ENCODE peak calls at places on chromosomes 1 and 21, in five cellular contexts. One of them, this sample, is unnamed.

GRCh38 chr1:211259596-211260126 is 495 bp downstream of the RCOR3 start:
- DNase-seq in ascending aorta: peak
- DNase-seq in effector memory CD4-positive, alpha-beta T cell: peak
- DNase-seq in CD4-positive, alpha-beta T cell: peak
- DNase-seq in neural progenitor cell: no peak
- DNase-seq in this sample: peak

GRCh38 chr1:54581621-54582035 is 33.6 kb downstream of the ACOT11 start:
- DNase-seq in ascending aorta: peak
- DNase-seq in effector memory CD4-positive, alpha-beta T cell: no peak
- DNase-seq in CD4-positive, alpha-beta T cell: no peak
- DNase-seq in neural progenitor cell: no peak
- DNase-seq in this sample: peak

GRCh38 chr21:41361786-41362604 is at the start of gene MX2:
- DNase-seq in ascending aorta: peak
- DNase-seq in effector memory CD4-positive, alpha-beta T cell: peak
- DNase-seq in CD4-positive, alpha-beta T cell: peak
- DNase-seq in neural progenitor cell: no peak
- DNase-seq in this sample: peak

GRCh38 chr1:181133969-181134418 is 45.5 kb downstream of the IER5 start:
- DNase-seq in ascending aorta: no peak
- DNase-seq in effector memory CD4-positive, alpha-beta T cell: no peak
- DNase-seq in CD4-positive, alpha-beta T cell: no peak
- DNase-seq in neural progenitor cell: no peak
- DNase-seq in this sample: no peak

GRCh38 chr1:183019126-183019740 is 4.0 kb upstream of the LAMC1 start:
- DNase-seq in ascending aorta: no peak
- DNase-seq in effector memory CD4-positive, alpha-beta T cell: no peak
- DNase-seq in CD4-positive, alpha-beta T cell: no peak
- DNase-seq in neural progenitor cell: no peak
- DNase-seq in this sample: no peak

GRCh38 chr1:109910963-109911798 is 532 bp downstream of the CSF1 start:
- DNase-seq in ascending aorta: no peak
- DNase-seq in effector memory CD4-positive, alpha-beta T cell: no peak
- DNase-seq in CD4-positive, alpha-beta T cell: peak
- DNase-seq in neural progenitor cell: peak
- DNase-seq in this sample: no peak

GRCh38 chr1:24955161-24955560 is 25.1 kb upstream of the RUNX3 start:
- DNase-seq in ascending aorta: no peak
- DNase-seq in effector memory CD4-positive, alpha-beta T cell: peak
- DNase-seq in CD4-positive, alpha-beta T cell: peak
- DNase-seq in neural progenitor cell: no peak
- DNase-seq in this sample: no peak

GRCh38 chr1:156104065-156104810 is 10.3 kb upstream of the LMNA start:
- DNase-seq in ascending aorta: peak
- DNase-seq in effector memory CD4-positive, alpha-beta T cell: peak
- DNase-seq in CD4-positive, alpha-beta T cell: peak
- DNase-seq in neural progenitor cell: no peak
- DNase-seq in this sample: peak

GRCh38 chr1:61950418-61950817 is 208.1 kb downstream of the PATJ start:
- DNase-seq in ascending aorta: no peak
- DNase-seq in effector memory CD4-positive, alpha-beta T cell: no peak
- DNase-seq in CD4-positive, alpha-beta T cell: no peak
- DNase-seq in neural progenitor cell: peak
- DNase-seq in this sample: no peak

GRCh38 chr21:34885636-34886553 is 163.2 kb downstream of the RUNX1 start:
- DNase-seq in ascending aorta: no peak
- DNase-seq in effector memory CD4-positive, alpha-beta T cell: no peak
- DNase-seq in CD4-positive, alpha-beta T cell: no peak
- DNase-seq in neural progenitor cell: peak
- DNase-seq in this sample: no peak

GRCh38 chr1:227343201-227343600 is 24.9 kb upstream of the CDC42BPA start:
- DNase-seq in ascending aorta: no peak
- DNase-seq in effector memory CD4-positive, alpha-beta T cell: no peak
- DNase-seq in CD4-positive, alpha-beta T cell: no peak
- DNase-seq in neural progenitor cell: no peak
- DNase-seq in this sample: no peak

GRCh38 chr1:3154081-3154795 is 85.2 kb downstream of the PRDM16 start:
- DNase-seq in ascending aorta: no peak
- DNase-seq in effector memory CD4-positive, alpha-beta T cell: no peak
- DNase-seq in CD4-positive, alpha-beta T cell: no peak
- DNase-seq in neural progenitor cell: no peak
- DNase-seq in this sample: no peak
- H3K27ac ChIP-seq in ascending aorta: peak
- H3K27ac ChIP-seq in effector memory CD4-positive, alpha-beta T cell: no peak
- H3K27ac ChIP-seq in CD4-positive, alpha-beta T cell: no peak
- H3K27ac ChIP-seq in neural progenitor cell: no peak
- H3K27ac ChIP-seq in this sample: no peak

DNA sequence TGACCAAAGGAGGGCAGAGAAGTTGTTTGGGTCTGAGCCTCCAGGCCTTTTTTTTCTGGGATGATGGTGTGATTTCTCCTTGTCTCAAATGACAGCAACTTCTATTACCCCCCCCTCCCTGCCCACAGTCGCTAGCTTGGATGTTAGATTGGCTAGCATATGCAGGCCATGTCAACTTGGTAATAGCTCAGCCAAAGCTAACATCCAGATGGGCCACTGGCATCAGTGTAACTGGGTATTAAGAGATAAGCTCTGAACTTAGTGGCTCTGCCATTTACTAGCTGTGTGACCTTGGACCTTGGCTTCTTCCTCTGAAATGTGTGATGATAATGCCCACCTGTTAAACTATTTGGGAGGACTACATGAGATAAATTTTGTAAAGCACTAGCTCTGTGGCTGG is 86.9 kb upstream of the TSPAN2 start:
- DNase-seq in ascending aorta: no peak
- DNase-seq in effector memory CD4-positive, alpha-beta T cell: no peak
- DNase-seq in CD4-positive, alpha-beta T cell: no peak
- DNase-seq in neural progenitor cell: no peak
- DNase-seq in this sample: no peak
- H3K27ac ChIP-seq in ascending aorta: no peak
- H3K27ac ChIP-seq in effector memory CD4-positive, alpha-beta T cell: no peak
- H3K27ac ChIP-seq in CD4-positive, alpha-beta T cell: no peak
- H3K27ac ChIP-seq in neural progenitor cell: no peak
- H3K27ac ChIP-seq in this sample: no peak

GRCh38 chr1:35850051-35850450 is 33.0 kb upstream of the AGO1 start:
- DNase-seq in ascending aorta: no peak
- DNase-seq in effector memory CD4-positive, alpha-beta T cell: no peak
- DNase-seq in CD4-positive, alpha-beta T cell: no peak
- DNase-seq in neural progenitor cell: no peak
- DNase-seq in this sample: no peak
- H3K27ac ChIP-seq in ascending aorta: peak
- H3K27ac ChIP-seq in effector memory CD4-positive, alpha-beta T cell: no peak
- H3K27ac ChIP-seq in CD4-positive, alpha-beta T cell: no peak
- H3K27ac ChIP-seq in neural progenitor cell: no peak
- H3K27ac ChIP-seq in this sample: no peak

GRCh38 chr21:44377922-44378645 is 24.7 kb downstream of the TRPM2 start:
- DNase-seq in ascending aorta: peak
- DNase-seq in effector memory CD4-positive, alpha-beta T cell: no peak
- DNase-seq in CD4-positive, alpha-beta T cell: no peak
- DNase-seq in neural progenitor cell: no peak
- DNase-seq in this sample: no peak
- H3K27ac ChIP-seq in ascending aorta: no peak
- H3K27ac ChIP-seq in effector memory CD4-positive, alpha-beta T cell: no peak
- H3K27ac ChIP-seq in CD4-positive, alpha-beta T cell: no peak
- H3K27ac ChIP-seq in neural progenitor cell: no peak
- H3K27ac ChIP-seq in this sample: no peak

GRCh38 chr1:15736035-15736665 is at the start of gene SLC25A34:
- DNase-seq in ascending aorta: no peak
- DNase-seq in effector memory CD4-positive, alpha-beta T cell: no peak
- DNase-seq in CD4-positive, alpha-beta T cell: no peak
- DNase-seq in neural progenitor cell: no peak
- DNase-seq in this sample: peak
- H3K27ac ChIP-seq in ascending aorta: peak
- H3K27ac ChIP-seq in effector memory CD4-positive, alpha-beta T cell: no peak
- H3K27ac ChIP-seq in CD4-positive, alpha-beta T cell: no peak
- H3K27ac ChIP-seq in neural progenitor cell: no peak
- H3K27ac ChIP-seq in this sample: no peak

GRCh38 chr1:246647513-246647912 is 76.7 kb upstream of the SCCPDH start:
- DNase-seq in ascending aorta: no peak
- DNase-seq in effector memory CD4-positive, alpha-beta T cell: no peak
- DNase-seq in CD4-positive, alpha-beta T cell: no peak
- DNase-seq in neural progenitor cell: no peak
- DNase-seq in this sample: no peak
- H3K27ac ChIP-seq in ascending aorta: no peak
- H3K27ac ChIP-seq in effector memory CD4-positive, alpha-beta T cell: no peak
- H3K27ac ChIP-seq in CD4-positive, alpha-beta T cell: no peak
- H3K27ac ChIP-seq in neural progenitor cell: no peak
- H3K27ac ChIP-seq in this sample: no peak

DNA sequence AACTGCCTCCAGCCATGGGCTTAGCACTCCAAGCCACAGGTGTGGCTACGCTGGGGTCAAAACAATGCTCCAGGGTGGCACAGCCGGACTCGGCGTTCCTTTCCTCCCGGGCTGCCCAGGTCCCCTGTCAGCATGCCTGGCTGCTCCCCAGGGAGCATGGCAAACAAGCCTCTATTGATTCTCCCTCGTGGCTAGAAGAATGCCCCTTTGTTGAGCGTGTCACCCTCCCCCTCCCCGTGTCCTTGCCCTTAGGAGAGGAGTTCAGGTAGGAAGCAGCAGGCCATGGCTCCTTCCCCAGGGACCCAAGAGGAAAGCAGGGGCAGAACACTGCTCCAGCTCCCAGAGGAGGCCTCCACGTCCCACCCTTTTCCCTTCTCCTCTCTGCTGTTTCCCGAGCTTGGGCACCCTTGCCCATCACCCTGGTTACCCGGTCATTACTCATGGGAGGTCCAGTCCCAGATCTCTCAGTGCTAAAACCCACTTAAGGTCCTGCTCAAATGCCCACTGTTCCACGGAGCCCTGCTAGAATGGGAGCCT is 57.4 kb upstream of the CITED4 start:
- DNase-seq in ascending aorta: no peak
- DNase-seq in effector memory CD4-positive, alpha-beta T cell: no peak
- DNase-seq in CD4-positive, alpha-beta T cell: no peak
- DNase-seq in neural progenitor cell: no peak
- DNase-seq in this sample: peak
- H3K27ac ChIP-seq in ascending aorta: no peak
- H3K27ac ChIP-seq in effector memory CD4-positive, alpha-beta T cell: no peak
- H3K27ac ChIP-seq in CD4-positive, alpha-beta T cell: no peak
- H3K27ac ChIP-seq in neural progenitor cell: no peak
- H3K27ac ChIP-seq in this sample: peak

GRCh38 chr1:160578694-160579191 is 553 bp downstream of the CD84 start:
- DNase-seq in ascending aorta: no peak
- DNase-seq in effector memory CD4-positive, alpha-beta T cell: no peak
- DNase-seq in CD4-positive, alpha-beta T cell: no peak
- DNase-seq in neural progenitor cell: no peak
- DNase-seq in this sample: no peak

GRCh38 chr1:160578175-160578693 is 1.1 kb downstream of the CD84 start:
- DNase-seq in ascending aorta: no peak
- DNase-seq in effector memory CD4-positive, alpha-beta T cell: no peak
- DNase-seq in CD4-positive, alpha-beta T cell: no peak
- DNase-seq in neural progenitor cell: no peak
- DNase-seq in this sample: no peak

GRCh38 chr1:160576866-160577265 is 2.4 kb downstream of the CD84 start:
- DNase-seq in ascending aorta: no peak
- DNase-seq in effector memory CD4-positive, alpha-beta T cell: no peak
- DNase-seq in CD4-positive, alpha-beta T cell: no peak
- DNase-seq in neural progenitor cell: no peak
- DNase-seq in this sample: no peak

GRCh38 chr1:160576430-160576829 is 2.9 kb downstream of the CD84 start:
- DNase-seq in ascending aorta: no peak
- DNase-seq in effector memory CD4-positive, alpha-beta T cell: no peak
- DNase-seq in CD4-positive, alpha-beta T cell: peak
- DNase-seq in neural progenitor cell: no peak
- DNase-seq in this sample: no peak

GRCh38 chr1:160577661-160578060 is 1.6 kb downstream of the CD84 start:
- DNase-seq in ascending aorta: no peak
- DNase-seq in effector memory CD4-positive, alpha-beta T cell: no peak
- DNase-seq in CD4-positive, alpha-beta T cell: no peak
- DNase-seq in neural progenitor cell: no peak
- DNase-seq in this sample: no peak
- H3K27ac ChIP-seq in ascending aorta: no peak
- H3K27ac ChIP-seq in effector memory CD4-positive, alpha-beta T cell: peak
- H3K27ac ChIP-seq in CD4-positive, alpha-beta T cell: peak
- H3K27ac ChIP-seq in neural progenitor cell: no peak
- H3K27ac ChIP-seq in this sample: no peak

GRCh38 chr1:51484591-51484990 is 34.5 kb downstream of the EPS15 start:
- DNase-seq in ascending aorta: no peak
- DNase-seq in effector memory CD4-positive, alpha-beta T cell: no peak
- DNase-seq in CD4-positive, alpha-beta T cell: no peak
- DNase-seq in neural progenitor cell: no peak
- DNase-seq in this sample: no peak

GRCh38 chr1:51491166-51491981 is 27.7 kb downstream of the EPS15 start:
- DNase-seq in ascending aorta: no peak
- DNase-seq in effector memory CD4-positive, alpha-beta T cell: no peak
- DNase-seq in CD4-positive, alpha-beta T cell: no peak
- DNase-seq in neural progenitor cell: no peak
- DNase-seq in this sample: peak

GRCh38 chr1:51488372-51489050 is 30.6 kb downstream of the EPS15 start:
- DNase-seq in ascending aorta: no peak
- DNase-seq in effector memory CD4-positive, alpha-beta T cell: no peak
- DNase-seq in CD4-positive, alpha-beta T cell: no peak
- DNase-seq in neural progenitor cell: no peak
- DNase-seq in this sample: peak

GRCh38 chr1:51489472-51489871 is 29.6 kb downstream of the EPS15 start:
- DNase-seq in ascending aorta: no peak
- DNase-seq in effector memory CD4-positive, alpha-beta T cell: no peak
- DNase-seq in CD4-positive, alpha-beta T cell: no peak
- DNase-seq in neural progenitor cell: no peak
- DNase-seq in this sample: no peak

GRCh38 chr1:51487628-51488027 is 31.4 kb downstream of the EPS15 start:
- DNase-seq in ascending aorta: no peak
- DNase-seq in effector memory CD4-positive, alpha-beta T cell: no peak
- DNase-seq in CD4-positive, alpha-beta T cell: no peak
- DNase-seq in neural progenitor cell: no peak
- DNase-seq in this sample: no peak
- H3K27ac ChIP-seq in ascending aorta: no peak
- H3K27ac ChIP-seq in effector memory CD4-positive, alpha-beta T cell: no peak
- H3K27ac ChIP-seq in CD4-positive, alpha-beta T cell: no peak
- H3K27ac ChIP-seq in neural progenitor cell: no peak
- H3K27ac ChIP-seq in this sample: no peak